ENCODE peak calls at places on chromosomes 16 and 17, in four cellular contexts. One of them, this sample, is unnamed.

GRCh38 chr16:65655802-65656201 is 533.9 kb upstream of the CDH11 start:
- DNase-seq in adrenal gland: no peak
- DNase-seq in prostate gland: no peak
- DNase-seq in AG10803: no peak
- DNase-seq in this sample: no peak

GRCh38 chr16:79484237-79484636 is 116.3 kb downstream of the MAF start:
- DNase-seq in adrenal gland: peak
- DNase-seq in prostate gland: no peak
- DNase-seq in AG10803: no peak
- DNase-seq in this sample: no peak

GRCh38 chr16:47461598-47462266 is 601 bp downstream of the PHKB start:
- DNase-seq in adrenal gland: peak
- DNase-seq in prostate gland: peak
- DNase-seq in AG10803: peak
- DNase-seq in this sample: peak

GRCh38 chr17:8706431-8706830 is 38.2 kb downstream of the CCDC42 start:
- DNase-seq in adrenal gland: no peak
- DNase-seq in prostate gland: no peak
- DNase-seq in AG10803: no peak
- DNase-seq in this sample: no peak

GRCh38 chr17:29573558-29573870 is 5.0 kb downstream of the TP53I13 start:
- DNase-seq in adrenal gland: peak
- DNase-seq in prostate gland: no peak
- DNase-seq in AG10803: no peak
- DNase-seq in this sample: no peak

GRCh38 chr16:86628614-86629013 is 50.3 kb downstream of the FOXL1 start:
- DNase-seq in adrenal gland: no peak
- DNase-seq in prostate gland: no peak
- DNase-seq in AG10803: no peak
- DNase-seq in this sample: no peak

GRCh38 chr16:23145608-23146007 is 3.6 kb downstream of the USP31 start:
- DNase-seq in adrenal gland: no peak
- DNase-seq in prostate gland: no peak
- DNase-seq in AG10803: peak
- DNase-seq in this sample: no peak

GRCh38 chr16:57464523-57464922 is 2.0 kb downstream of the POLR2C start:
- DNase-seq in adrenal gland: no peak
- DNase-seq in prostate gland: no peak
- DNase-seq in AG10803: no peak
- DNase-seq in this sample: no peak

DNA sequence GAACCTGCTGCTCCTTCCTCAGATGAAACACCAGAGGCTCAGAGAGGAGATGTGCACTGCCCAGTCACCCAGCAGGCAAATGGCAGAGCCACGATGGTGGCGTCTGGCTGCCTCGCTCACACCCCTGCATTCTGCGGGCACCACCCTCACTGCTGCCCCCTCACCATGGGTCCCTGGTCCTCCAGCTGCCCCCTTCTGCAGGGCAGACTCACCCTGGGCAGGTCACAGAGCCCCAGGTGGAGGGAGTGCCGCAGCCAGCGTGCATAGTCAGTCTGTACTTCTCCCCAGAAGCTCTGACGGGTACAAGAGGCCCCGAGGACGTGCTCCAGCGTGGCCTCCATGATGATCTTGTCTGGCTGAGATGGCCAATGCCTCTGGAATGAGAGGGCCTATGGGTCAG is 52.9 kb downstream of the RMI2 start:
- DNase-seq in adrenal gland: no peak
- DNase-seq in prostate gland: no peak
- DNase-seq in AG10803: no peak
- DNase-seq in this sample: no peak
- TF ChIP-seq CTCF in adrenal gland: no peak
- TF ChIP-seq CTCF in prostate gland: no peak
- TF ChIP-seq CTCF in AG10803: no peak
- TF ChIP-seq CTCF in this sample: no peak

DNA sequence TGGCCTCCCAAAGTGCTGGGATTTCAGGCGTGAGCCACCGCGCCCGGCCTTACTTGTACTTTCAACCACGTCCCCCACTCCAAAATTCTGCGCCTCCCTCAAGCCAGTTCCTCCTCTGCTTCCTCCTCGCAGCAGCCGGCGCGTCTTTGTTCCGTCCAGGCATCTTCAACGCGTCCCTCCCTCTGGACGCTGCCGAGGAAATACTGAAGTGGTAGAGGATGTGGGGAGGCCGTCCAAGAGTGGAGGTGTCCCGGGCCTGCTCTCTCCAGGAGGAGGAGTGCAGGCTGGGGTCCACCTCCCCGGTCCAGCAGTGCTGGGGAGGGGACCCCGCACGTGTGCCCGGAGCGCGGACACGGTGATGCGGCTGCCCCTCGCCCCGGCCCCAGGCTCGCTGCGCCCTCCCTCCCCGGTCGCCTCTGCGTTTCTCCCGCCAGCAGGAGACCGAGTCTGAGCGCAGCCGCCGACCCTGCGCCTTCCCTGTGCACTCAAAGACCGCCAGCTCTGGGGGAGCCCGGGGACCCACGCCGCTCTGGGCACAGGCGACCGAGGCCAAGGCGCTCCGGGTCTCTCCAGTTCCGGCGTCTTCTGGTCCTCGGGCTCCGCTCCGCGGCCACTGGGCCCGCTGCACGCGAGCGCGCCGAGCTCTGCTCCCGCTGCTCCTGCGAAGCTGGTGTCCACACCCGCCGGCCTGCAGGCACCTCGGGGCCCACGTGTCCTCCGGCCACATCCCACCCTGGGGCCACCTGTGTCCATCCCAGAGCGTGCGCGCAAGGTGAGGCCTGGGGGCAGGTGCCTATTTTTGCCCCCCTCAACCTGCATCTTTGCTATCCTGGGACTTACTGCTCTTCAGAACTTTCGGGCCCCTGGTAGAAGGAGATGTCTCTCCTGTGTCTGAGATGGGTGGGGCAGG is 31.7 kb downstream of the OSBPL7 start:
- DNase-seq in adrenal gland: peak
- DNase-seq in prostate gland: no peak
- DNase-seq in AG10803: peak
- DNase-seq in this sample: peak
- H3K4me3 ChIP-seq in adrenal gland: no peak
- H3K4me3 ChIP-seq in prostate gland: peak
- H3K4me3 ChIP-seq in AG10803: peak
- H3K4me3 ChIP-seq in this sample: peak

GRCh38 chr17:79515646-79516604 is 94.9 kb downstream of the RBFOX3 start:
- DNase-seq in adrenal gland: no peak
- DNase-seq in prostate gland: no peak
- DNase-seq in AG10803: peak
- DNase-seq in this sample: no peak
- TF ChIP-seq CTCF in adrenal gland: no peak
- TF ChIP-seq CTCF in prostate gland: no peak
- TF ChIP-seq CTCF in AG10803: no peak
- TF ChIP-seq CTCF in this sample: no peak

GRCh38 chr17:77375108-77375507 is 234.3 kb downstream of the SEC14L1 start:
- DNase-seq in adrenal gland: no peak
- DNase-seq in prostate gland: no peak
- DNase-seq in AG10803: no peak
- DNase-seq in this sample: no peak

GRCh38 chr17:77375917-77376651 is 235.3 kb downstream of the SEC14L1 start:
- DNase-seq in adrenal gland: no peak
- DNase-seq in prostate gland: no peak
- DNase-seq in AG10803: peak
- DNase-seq in this sample: no peak

GRCh38 chr17:77376795-77377751 is 236.3 kb downstream of the SEC14L1 start:
- DNase-seq in adrenal gland: peak
- DNase-seq in prostate gland: peak
- DNase-seq in AG10803: peak
- DNase-seq in this sample: peak

GRCh38 chr17:77374170-77374936 is 233.6 kb downstream of the SEC14L1 start:
- DNase-seq in adrenal gland: peak
- DNase-seq in prostate gland: peak
- DNase-seq in AG10803: peak
- DNase-seq in this sample: peak

GRCh38 chr17:77375526-77375916 is 234.8 kb downstream of the SEC14L1 start:
- DNase-seq in adrenal gland: no peak
- DNase-seq in prostate gland: no peak
- DNase-seq in AG10803: no peak
- DNase-seq in this sample: no peak
- H3K4me3 ChIP-seq in adrenal gland: no peak
- H3K4me3 ChIP-seq in prostate gland: no peak
- H3K4me3 ChIP-seq in AG10803: peak
- H3K4me3 ChIP-seq in this sample: no peak

GRCh38 chr17:72386619-72387237 is 265.9 kb downstream of the SOX9 start:
- DNase-seq in adrenal gland: no peak
- DNase-seq in prostate gland: no peak
- DNase-seq in AG10803: peak
- DNase-seq in this sample: no peak

GRCh38 chr17:72390675-72391501 is 270.1 kb downstream of the SOX9 start:
- DNase-seq in adrenal gland: no peak
- DNase-seq in prostate gland: no peak
- DNase-seq in AG10803: no peak
- DNase-seq in this sample: no peak

GRCh38 chr17:72387487-72387886 is 266.7 kb downstream of the SOX9 start:
- DNase-seq in adrenal gland: no peak
- DNase-seq in prostate gland: no peak
- DNase-seq in AG10803: peak
- DNase-seq in this sample: no peak

GRCh38 chr17:72387969-72388368 is 267.1 kb downstream of the SOX9 start:
- DNase-seq in adrenal gland: no peak
- DNase-seq in prostate gland: no peak
- DNase-seq in AG10803: no peak
- DNase-seq in this sample: no peak

GRCh38 chr17:72388765-72389473 is 268.1 kb downstream of the SOX9 start:
- DNase-seq in adrenal gland: no peak
- DNase-seq in prostate gland: no peak
- DNase-seq in AG10803: no peak
- DNase-seq in this sample: no peak
- TF ChIP-seq CTCF in adrenal gland: no peak
- TF ChIP-seq CTCF in prostate gland: no peak
- TF ChIP-seq CTCF in AG10803: no peak
- TF ChIP-seq CTCF in this sample: no peak

GRCh38 chr17:80416260-80416939 is 1.4 kb downstream of the ENDOV start:
- DNase-seq in adrenal gland: no peak
- DNase-seq in prostate gland: no peak
- DNase-seq in AG10803: no peak
- DNase-seq in this sample: no peak
- H3K4me3 ChIP-seq in adrenal gland: no peak
- H3K4me3 ChIP-seq in prostate gland: peak
- H3K4me3 ChIP-seq in AG10803: peak
- H3K4me3 ChIP-seq in this sample: no peak

DNA sequence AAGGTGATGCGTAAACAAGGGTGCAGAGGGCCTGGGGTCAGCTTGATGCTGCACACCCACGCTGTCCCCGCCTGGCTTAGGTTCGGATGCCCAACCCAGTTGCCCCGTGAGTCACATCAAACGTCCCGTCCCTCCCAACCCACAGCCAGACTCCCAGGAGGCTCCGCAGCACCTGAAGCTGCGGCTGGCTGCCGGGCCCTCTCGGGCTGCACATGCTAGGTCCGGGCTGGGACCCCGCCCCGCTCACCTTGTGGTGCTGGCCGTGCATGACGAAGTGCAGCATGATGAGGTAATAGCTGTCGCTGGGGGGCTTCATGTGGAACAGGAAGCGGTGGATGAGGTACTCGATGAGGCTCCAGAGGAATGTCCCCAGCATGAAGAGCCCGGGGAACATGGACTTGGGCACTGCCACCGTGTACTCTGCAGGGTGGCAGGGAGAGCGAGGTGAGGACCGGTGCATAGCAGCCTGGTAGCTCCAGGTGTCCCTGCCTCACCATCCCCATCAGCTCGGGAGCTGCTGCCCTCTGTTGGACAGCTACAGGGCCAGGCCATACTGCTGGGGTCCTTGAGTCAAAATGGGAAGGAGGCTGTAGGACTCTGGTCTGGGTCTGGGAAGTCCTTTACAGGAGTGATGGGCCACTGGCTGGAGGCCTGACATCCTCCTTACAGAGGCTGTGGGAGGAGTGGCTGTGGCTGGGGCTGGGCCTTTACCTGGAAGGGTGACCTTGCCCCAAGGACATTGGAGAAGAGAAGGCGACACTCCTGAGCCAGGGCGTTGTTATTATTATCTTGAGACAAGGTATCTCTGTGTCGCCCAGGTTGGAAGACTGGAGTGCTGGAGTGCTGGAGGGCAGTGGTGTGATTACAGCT is 18.3 kb upstream of the MLKL start:
- DNase-seq in adrenal gland: no peak
- DNase-seq in prostate gland: no peak
- DNase-seq in AG10803: no peak
- DNase-seq in this sample: no peak
- TF ChIP-seq CTCF in adrenal gland: no peak
- TF ChIP-seq CTCF in prostate gland: no peak
- TF ChIP-seq CTCF in AG10803: no peak
- TF ChIP-seq CTCF in this sample: no peak

GRCh38 chr16:26457896-26458295 is 608.8 kb upstream of the C16orf82 start:
- DNase-seq in adrenal gland: no peak
- DNase-seq in prostate gland: no peak
- DNase-seq in AG10803: no peak
- DNase-seq in this sample: no peak

GRCh38 chr16:26457061-26457460 is 609.7 kb upstream of the C16orf82 start:
- DNase-seq in adrenal gland: no peak
- DNase-seq in prostate gland: no peak
- DNase-seq in AG10803: no peak
- DNase-seq in this sample: no peak

GRCh38 chr16:26456074-26456473 is 610.7 kb upstream of the C16orf82 start:
- DNase-seq in adrenal gland: no peak
- DNase-seq in prostate gland: no peak
- DNase-seq in AG10803: no peak
- DNase-seq in this sample: no peak

GRCh38 chr16:26454102-26454501 is 612.6 kb upstream of the C16orf82 start:
- DNase-seq in adrenal gland: no peak
- DNase-seq in prostate gland: no peak
- DNase-seq in AG10803: no peak
- DNase-seq in this sample: no peak

GRCh38 chr16:26453215-26453614 is 613.5 kb upstream of the C16orf82 start:
- DNase-seq in adrenal gland: no peak
- DNase-seq in prostate gland: no peak
- DNase-seq in AG10803: no peak
- DNase-seq in this sample: no peak
- H3K4me3 ChIP-seq in adrenal gland: no peak
- H3K4me3 ChIP-seq in prostate gland: no peak
- H3K4me3 ChIP-seq in AG10803: no peak
- H3K4me3 ChIP-seq in this sample: no peak

DNA sequence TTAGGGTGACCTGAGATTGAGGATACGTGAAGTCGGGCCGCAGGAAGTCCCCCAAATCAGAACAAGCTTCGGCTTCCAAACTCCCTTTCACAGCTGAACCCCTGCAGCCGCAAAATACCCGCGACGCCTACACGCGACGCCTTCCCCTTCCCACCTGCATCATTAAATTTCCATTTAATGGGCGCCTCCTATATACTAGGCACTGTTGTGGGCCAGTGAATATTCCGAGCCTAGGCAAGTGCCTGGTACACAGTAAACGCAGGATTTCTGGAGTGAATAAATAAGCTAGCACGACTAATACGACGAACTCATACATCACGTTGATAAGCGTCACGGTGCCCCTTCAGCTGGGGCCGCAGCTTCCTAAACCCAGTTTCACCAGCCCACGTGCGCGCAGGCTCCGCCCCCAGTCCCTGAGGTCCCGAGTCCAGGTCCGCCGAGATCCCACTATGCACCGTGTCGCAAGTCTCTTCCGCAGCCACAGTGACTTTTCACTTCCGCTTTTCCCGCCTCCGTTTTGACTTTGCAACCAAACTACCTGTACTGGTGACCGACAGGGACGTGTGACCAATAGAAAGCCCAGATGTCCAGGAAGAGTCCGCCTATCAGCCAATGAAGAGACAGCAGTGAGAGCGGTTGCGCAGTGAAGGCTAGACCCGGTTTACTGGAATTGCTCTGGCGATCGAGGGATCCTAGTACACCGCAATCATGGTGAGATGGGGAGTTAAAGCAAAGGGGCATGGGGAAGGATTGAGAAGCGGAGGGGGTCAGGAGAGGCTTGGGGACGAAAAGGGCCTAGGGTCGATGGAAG is at the start of gene PSMB3:
- DNase-seq in adrenal gland: peak
- DNase-seq in prostate gland: peak
- DNase-seq in AG10803: peak
- DNase-seq in this sample: peak
- TF ChIP-seq CTCF in adrenal gland: no peak
- TF ChIP-seq CTCF in prostate gland: no peak
- TF ChIP-seq CTCF in AG10803: no peak
- TF ChIP-seq CTCF in this sample: no peak

This sample was measured in pancreas.